ENCODE peak calls at places on chromosomes 5 and 9, in nine cellular contexts. Q is CD8-positive, alpha-beta T cell; W is GM06990; D is HFF-Myc; K is upper lobe of right lung; V is mammary epithelial cell; S is cardiac muscle cell; I is stomach; F is tibial artery. G is an unnamed sample.

GRCh38 chr9:73434826-73435225 is 283.2 kb downstream of the ANXA1 start:
- DNase-seq in Q (no peak), W (no peak), D (no peak), K (no peak), V (no peak), S (no peak), I (no peak), F (no peak), G (no peak)

GRCh38 chr5:142894749-142895148 is 124.6 kb downstream of the ARHGAP26 start:
- DNase-seq in Q (no peak), W (no peak), D (no peak), K (no peak), V (no peak), S (peak; percentile 60), I (no peak), F (no peak), G (no peak)

GRCh38 chr9:131701789-131702337 is 38.0 kb downstream of the RAPGEF1 start:
- DNase-seq in Q (no peak), W (no peak), D (no peak), K (no peak), V (no peak), S (no peak), I (no peak), F (no peak), G (peak; percentile 48)

GRCh38 chr9:114662081-114662989 is 4.7 kb upstream of the TEX53 start:
- DNase-seq in Q (peak; percentile 52), W (peak; percentile 14), D (no peak), K (no peak), V (peak; percentile 29), S (peak; percentile 40), I (peak; percentile 46), F (no peak), G (peak; percentile 38)

GRCh38 chr9:129145841-129146292 is 32.2 kb downstream of the IER5L start:
- DNase-seq in Q (no peak), W (no peak), D (no peak), K (no peak), V (no peak), S (peak; percentile 98), I (no peak), F (no peak), G (no peak)

GRCh38 chr9:128927731-128928411 is 7.1 kb downstream of the PHYHD1 start:
- DNase-seq in Q (peak; percentile 49), W (no peak), D (no peak), K (no peak), V (no peak), S (peak; percentile 61), I (peak; percentile 67), F (no peak), G (no peak)

GRCh38 chr9:72292184-72292787 is 72.7 kb downstream of the ZFAND5 start:
- DNase-seq in Q (no peak), W (no peak), D (no peak), K (no peak), V (peak; percentile 27), S (peak; percentile 77), I (no peak), F (no peak), G (peak; percentile 79)

GRCh38 chr9:136284311-136284710 is 19.6 kb downstream of the CCDC187 start:
- DNase-seq in Q (peak; percentile 17), W (no peak), D (no peak), K (no peak), V (no peak), S (no peak), I (no peak), F (no peak), G (no peak)

GRCh38 chr5:95620870-95621838 is 1.3 kb downstream of the GPR150 start:
- DNase-seq in Q (peak; percentile 26), W (peak; percentile 69), D (no peak), K (peak; percentile 74), V (no peak), S (peak; percentile 46), I (peak; percentile 49), F (peak; percentile 69), G (no peak)

GRCh38 chr5:148843510-148844318 is 17.3 kb downstream of the ADRB2 start:
- DNase-seq in Q (no peak), W (no peak), D (no peak), K (no peak), V (no peak), S (no peak), I (no peak), F (no peak), G (peak; percentile 24)

GRCh38 chr9:69023650-69024049 is 9.7 kb upstream of the PRKACG start:
- DNase-seq in Q (no peak), W (no peak), D (no peak), K (no peak), V (no peak), S (no peak), I (peak; percentile 45), F (no peak), G (no peak)

GRCh38 chr9:25677301-25678146 is 720 bp downstream of the TUSC1 start:
- DNase-seq in Q (no peak), W (no peak), D (no peak), K (peak; percentile 96), V (peak; percentile 69), S (peak; percentile 91), I (peak; percentile 86), F (peak; percentile 92), G (peak; percentile 58)

GRCh38 chr5:114952876-114953275 is 216.8 kb downstream of the TRIM36 start:
- DNase-seq in Q (no peak), W (no peak), D (no peak), K (no peak), V (no peak), S (no peak), I (no peak), F (no peak), G (no peak)

GRCh38 chr5:135376961-135377621 is 21.9 kb downstream of the MACROH2A1 start:
- DNase-seq in Q (no peak), W (peak; percentile 41), D (peak; percentile 44), K (no peak), V (no peak), S (no peak), I (peak; percentile 43), F (no peak), G (no peak)

DNA sequence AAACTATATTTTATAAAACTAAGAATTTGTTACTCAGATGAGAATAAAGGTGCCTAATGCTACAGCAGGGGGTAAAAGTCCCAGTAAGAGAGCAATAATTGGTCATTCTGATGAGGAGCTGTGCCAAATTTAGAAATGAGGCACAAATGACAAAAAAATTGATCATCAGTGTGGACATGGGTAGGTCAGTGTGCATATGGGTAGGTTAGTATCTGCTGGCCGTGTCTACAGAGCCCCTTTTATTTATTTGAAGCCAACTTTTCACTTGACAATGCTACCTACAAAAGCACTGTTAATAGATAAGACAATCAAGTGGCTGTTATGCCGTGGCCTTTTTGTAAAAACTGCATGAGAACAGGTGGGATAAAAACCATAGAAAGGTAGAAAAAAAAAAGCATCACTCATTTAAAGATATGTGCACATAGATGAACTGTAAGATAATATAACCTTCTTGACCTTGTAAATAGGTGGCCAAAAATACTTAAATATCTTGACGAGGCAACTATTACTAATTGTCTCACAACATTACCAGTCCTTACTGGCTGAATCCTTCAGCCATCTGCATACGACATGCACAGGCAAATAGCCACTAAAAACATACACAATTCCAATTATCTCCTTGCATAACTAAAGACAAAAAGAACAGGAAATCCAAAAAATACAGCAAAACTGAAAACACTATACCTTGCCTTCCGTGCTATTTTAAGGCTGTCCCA is 454.7 kb downstream of the RAB3C start:
- DNase-seq in Q (no peak), W (no peak), D (no peak), K (no peak), V (no peak), S (peak; percentile 35), I (no peak), F (no peak), G (no peak)
- H3K4me3 ChIP-seq in Q (peak overlapping the region; percentile 59), W (no peak overlapping the region), D (peak overlapping the region; percentile 59), K (peak overlapping the region; percentile 78), V (no peak overlapping the region), S (peak overlapping the region; percentile 76), I (peak overlapping the region; percentile 63), F (peak overlapping the region; percentile 79), G (no peak overlapping the region)

GRCh38 chr9:124622882-124623281 is 115.7 kb upstream of the NR5A1 start:
- DNase-seq in Q (no peak), W (no peak), D (no peak), K (no peak), V (no peak), S (no peak), I (no peak), F (no peak), G (no peak)
- TF ChIP-seq CTCF in Q (no peak), W (no peak), D (no peak), K (no peak), V (no peak), S (no peak), I (no peak), F (no peak), G (no peak)

DNA sequence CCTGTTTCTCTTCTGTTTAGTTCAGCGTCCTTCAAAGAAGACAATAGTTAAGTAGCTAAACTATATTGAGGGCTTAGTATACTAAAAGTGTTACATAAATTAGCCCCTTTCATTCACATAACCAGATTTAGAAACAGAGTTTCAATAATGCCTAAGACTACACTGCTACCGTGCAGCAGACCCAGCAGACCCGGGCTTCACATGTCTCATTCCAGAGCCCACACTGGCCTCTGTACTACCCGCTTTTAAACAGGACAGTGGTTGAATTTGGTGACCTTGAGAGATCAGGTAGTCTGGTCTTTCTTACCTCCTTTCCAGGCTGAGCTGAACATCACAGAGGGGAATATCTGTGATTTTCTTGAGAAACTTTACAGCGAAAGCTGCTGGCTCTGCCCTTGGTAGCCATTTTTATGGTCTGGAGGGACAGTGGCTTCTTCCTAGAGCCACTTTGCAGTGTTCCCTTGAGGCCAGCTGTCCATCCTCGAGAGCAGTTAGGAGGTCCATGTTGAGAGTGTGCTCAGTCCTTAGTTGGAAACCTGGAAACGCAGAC is 56.5 kb downstream of the SLC22A5 start:
- DNase-seq in Q (no peak), W (no peak), D (no peak), K (no peak), V (no peak), S (no peak), I (no peak), F (no peak), G (no peak)
- H3K4me3 ChIP-seq in Q (peak overlapping the region; percentile 17), W (peak overlapping the region; percentile 46), D (no peak overlapping the region), K (peak overlapping the region; percentile 31), V (no peak overlapping the region), S (no peak overlapping the region), I (no peak overlapping the region), F (no peak overlapping the region), G (no peak overlapping the region)

DNA sequence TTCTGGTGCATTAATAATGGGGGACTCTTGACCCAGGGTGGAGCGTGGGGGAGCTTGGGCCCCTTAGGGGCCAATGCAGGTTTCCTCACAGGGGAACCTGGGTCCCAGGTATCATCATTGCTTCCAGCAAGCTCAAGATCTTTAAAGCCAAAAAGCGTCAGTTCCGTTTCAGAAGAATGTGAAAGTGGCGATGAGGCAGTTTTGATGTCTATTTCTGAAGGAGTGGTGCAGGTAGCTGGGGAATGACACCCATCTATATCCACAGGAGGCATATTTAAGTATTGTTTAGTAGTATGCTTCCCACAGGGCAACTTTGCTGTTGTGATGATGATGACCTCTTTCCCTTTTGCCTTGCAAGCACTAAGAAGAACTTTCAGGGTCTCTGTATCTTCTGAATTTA is 10.8 kb downstream of the ANKRD34B start:
- DNase-seq in Q (no peak), W (no peak), D (no peak), K (no peak), V (no peak), S (no peak), I (no peak), F (no peak), G (no peak)
- TF ChIP-seq CTCF in Q (no peak), W (no peak), D (no peak), K (no peak), V (no peak), S (no peak), I (no peak), F (no peak), G (no peak)

GRCh38 chr9:117782931-117783788 is 79.0 kb downstream of the TLR4 start:
- DNase-seq in Q (peak; percentile 49), W (peak; percentile 23), D (no peak), K (peak; percentile 70), V (peak; percentile 71), S (peak; percentile 82), I (peak; percentile 66), F (peak; percentile 75), G (peak; percentile 54)
- H3K4me3 ChIP-seq in Q (peak overlapping the region; percentile 26), W (peak overlapping the region; percentile 35), D (peak overlapping the region; percentile 29), K (peak overlapping the region; percentile 42), V (peak overlapping the region; percentile 55), S (no peak overlapping the region), I (peak overlapping the region; percentile 38), F (peak overlapping the region; percentile 43), G (peak overlapping the region; percentile 9)